ENCODE peak calls at places on chromosomes 11 and 22, in ten cellular contexts. F, X, G, S, H, Z, D, I, O and Q are unnamed samples.

GRCh38 chr11:86692317-86692716 is 19.9 kb upstream of the ME3 start:
- DNase-seq in F (no peak), X (no peak), G (no peak), S (no peak), H (no peak), Z (no peak), D (no peak), I (no peak), O (peak; percentile 27), Q (no peak)

GRCh38 chr22:19225560-19225959 is 47.0 kb upstream of the SLC25A1 start:
- DNase-seq in F (no peak), X (no peak), G (no peak), S (no peak), H (no peak), Z (no peak), D (no peak), I (no peak), O (no peak), Q (no peak)

GRCh38 chr11:124745835-124746620 is 6.0 kb downstream of the VSIG2 start:
- DNase-seq in F (peak; percentile 85), X (peak; percentile 44), G (no peak), S (peak; percentile 87), H (peak; percentile 87), Z (no peak), D (no peak), I (no peak), O (no peak), Q (no peak)

GRCh38 chr22:31278643-31279326 is 13.5 kb downstream of the PIK3IP1 start:
- DNase-seq in F (no peak), X (no peak), G (no peak), S (no peak), H (no peak), Z (peak; percentile 72), D (no peak), I (no peak), O (no peak), Q (no peak)

GRCh38 chr11:37442576-37442975 is 844.5 kb upstream of the RAG2 start:
- DNase-seq in F (no peak), X (no peak), G (peak; percentile 4), S (no peak), H (no peak), Z (no peak), D (no peak), I (no peak), O (no peak), Q (no peak)

GRCh38 chr11:107151579-107151978 is 133.3 kb upstream of the GUCY1A2 start:
- DNase-seq in F (no peak), X (no peak), G (no peak), S (no peak), H (no peak), Z (no peak), D (no peak), I (no peak), O (no peak), Q (no peak)

GRCh38 chr11:2097356-2097997 is 41.7 kb downstream of the IGF2 start:
- DNase-seq in F (peak; percentile 93), X (peak; percentile 61), G (peak; percentile 85), S (peak; percentile 91), H (peak; percentile 37), Z (peak; percentile 94), D (peak; percentile 87), I (no peak), O (peak; percentile 94), Q (no peak)

GRCh38 chr11:106271126-106271525 is 193.7 kb downstream of the AASDHPPT start:
- DNase-seq in F (no peak), X (no peak), G (no peak), S (no peak), H (no peak), Z (no peak), D (no peak), I (no peak), O (no peak), Q (no peak)

GRCh38 chr11:15624701-15625100 is 510.0 kb downstream of the INSC start:
- DNase-seq in F (no peak), X (no peak), G (no peak), S (no peak), H (no peak), Z (no peak), D (no peak), I (no peak), O (no peak), Q (no peak)

GRCh38 chr11:15627560-15627959 is 512.8 kb downstream of the INSC start:
- DNase-seq in F (no peak), X (no peak), G (no peak), S (no peak), H (no peak), Z (no peak), D (no peak), I (no peak), O (no peak), Q (no peak)

GRCh38 chr11:15635501-15635900 is 520.8 kb downstream of the INSC start:
- DNase-seq in F (no peak), X (no peak), G (no peak), S (no peak), H (no peak), Z (no peak), D (no peak), I (no peak), O (no peak), Q (no peak)

GRCh38 chr11:15625691-15626090 is 511.0 kb downstream of the INSC start:
- DNase-seq in F (no peak), X (no peak), G (no peak), S (no peak), H (no peak), Z (no peak), D (no peak), I (no peak), O (no peak), Q (no peak)

DNA sequence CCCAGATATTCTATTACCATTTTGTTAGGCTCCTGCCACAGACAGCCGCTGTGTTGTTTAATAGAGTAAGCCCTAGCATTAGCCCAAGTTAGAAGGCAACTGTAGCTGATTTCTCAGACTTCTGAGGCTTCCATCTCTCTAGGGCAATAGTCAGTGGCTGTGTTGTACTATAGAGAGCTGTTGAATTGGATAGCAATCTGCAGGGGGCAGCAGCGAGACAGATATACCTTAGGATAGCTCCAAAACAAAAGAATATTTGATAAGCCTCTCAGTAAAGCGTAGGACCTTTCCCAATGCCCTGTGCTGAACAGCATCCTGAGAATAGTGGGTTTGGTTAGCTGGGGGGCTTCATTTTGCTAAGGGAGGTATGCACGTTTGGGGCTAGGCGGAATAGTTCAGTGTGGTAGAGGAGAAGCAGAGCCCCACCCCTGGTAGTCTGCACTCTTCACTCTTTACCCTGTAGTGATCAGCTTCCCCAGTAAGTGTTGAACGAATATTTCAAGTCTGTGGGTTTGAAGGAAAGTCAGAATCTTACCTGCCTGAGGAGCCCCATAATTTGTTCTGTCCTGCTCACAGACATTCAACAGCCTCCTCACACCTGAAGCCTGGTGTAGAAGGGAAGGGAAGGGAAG is 515.1 kb downstream of the INSC start:
- DNase-seq in F (no peak), X (peak; percentile 55), G (no peak), S (peak; percentile 90), H (peak; percentile 65), Z (no peak), D (no peak), I (no peak), O (peak; percentile 39), Q (no peak)
- TF ChIP-seq CTCF in F (peak; percentile 36), X (no peak), G (no peak), S (peak; percentile 79), H (peak; percentile 29), Z (no peak), D (peak; percentile 23), I (peak; percentile 4), O (peak; percentile 44), Q (peak; percentile 45)

DNA sequence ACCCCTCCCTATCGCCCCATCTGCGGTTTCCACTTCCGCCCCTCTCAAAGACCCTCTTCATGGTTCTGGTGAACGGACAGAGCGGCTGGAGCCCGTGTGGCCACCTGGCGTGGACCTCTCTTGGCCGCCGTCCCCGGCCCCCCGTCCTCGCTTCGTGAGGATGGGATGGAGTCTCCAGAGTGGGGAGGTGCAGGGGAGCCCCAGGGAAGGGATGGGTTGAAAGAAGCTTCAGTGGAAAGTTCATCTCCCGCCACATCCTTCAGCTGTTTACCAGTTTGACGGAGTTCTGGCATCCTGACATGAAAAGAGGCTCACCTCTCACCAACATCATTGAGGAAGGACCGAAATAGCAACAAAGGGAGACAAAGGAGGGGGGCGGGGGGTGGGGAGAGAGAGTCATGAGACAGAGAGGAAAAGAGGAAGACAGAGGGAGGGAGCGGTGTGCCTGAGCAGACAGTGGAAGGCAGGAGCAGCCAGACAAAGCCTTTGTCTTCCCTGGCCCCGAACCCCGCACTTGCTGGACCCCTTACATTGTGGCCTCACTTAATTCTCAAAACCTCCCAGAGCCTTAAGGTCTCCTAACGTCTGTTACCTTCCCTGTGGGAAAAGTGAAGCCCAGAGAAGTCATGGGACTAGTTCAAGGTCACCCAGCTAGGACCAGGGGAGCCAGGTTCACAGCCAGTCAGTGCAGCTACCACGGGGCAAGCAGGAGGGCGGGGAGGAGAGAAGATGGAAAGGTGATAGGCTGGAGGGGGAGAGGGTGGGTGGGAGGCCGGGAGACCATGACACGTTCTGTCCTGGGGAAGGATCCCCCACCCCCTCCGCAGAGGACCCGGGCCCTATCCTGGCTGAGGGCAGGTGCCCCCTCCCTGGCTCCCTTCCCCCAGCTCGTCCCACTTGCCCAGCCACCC is 54.9 kb downstream of the CD6 start:
- DNase-seq in F (no peak), X (no peak), G (no peak), S (no peak), H (no peak), Z (no peak), D (no peak), I (no peak), O (no peak), Q (no peak)
- H3K4me3 ChIP-seq in F (no peak overlapping the region), X (no peak overlapping the region), G (no peak overlapping the region), S (no peak overlapping the region), H (no peak overlapping the region), Z (no peak overlapping the region), D (no peak overlapping the region), I (no peak overlapping the region), O (no peak overlapping the region), Q (no peak overlapping the region)

DNA sequence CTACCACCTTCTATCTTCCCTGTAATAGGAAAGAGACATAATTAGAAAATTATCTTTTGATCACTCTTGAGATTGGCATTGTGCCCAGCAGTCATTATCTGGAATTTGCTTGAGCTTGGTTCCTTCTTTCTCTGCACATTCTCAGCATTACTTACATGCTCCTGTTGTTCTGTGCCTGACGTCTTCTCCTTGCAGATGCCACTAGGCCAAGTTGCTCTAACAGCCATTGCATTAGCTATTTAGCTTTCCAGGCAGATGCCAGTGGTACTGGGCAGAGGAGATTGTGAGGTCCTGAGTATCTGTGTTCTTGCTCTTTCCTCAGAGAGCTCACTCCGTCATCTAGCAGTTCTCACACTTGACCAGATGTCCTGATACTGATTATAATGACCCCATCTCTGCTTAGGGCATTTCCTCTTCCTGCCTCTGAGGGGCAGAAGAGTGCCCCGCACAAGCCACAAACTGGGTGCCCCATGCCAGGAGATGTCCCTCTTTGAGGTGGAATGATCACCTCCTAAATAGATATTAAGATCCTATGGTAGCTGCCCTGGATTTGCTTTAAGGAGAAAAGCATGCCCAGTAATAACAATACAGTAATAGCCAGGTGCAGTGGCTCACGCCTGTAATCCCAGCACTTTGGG is 30.7 kb downstream of the ARHGAP1 start:
- DNase-seq in F (no peak), X (no peak), G (no peak), S (peak; percentile 62), H (no peak), Z (no peak), D (no peak), I (no peak), O (no peak), Q (no peak)
- TF ChIP-seq CTCF in F (no peak), X (no peak), G (no peak), S (peak; percentile 72), H (no peak), Z (no peak), D (peak; percentile 30), I (peak; percentile 15), O (peak; percentile 16), Q (peak; percentile 40)

DNA sequence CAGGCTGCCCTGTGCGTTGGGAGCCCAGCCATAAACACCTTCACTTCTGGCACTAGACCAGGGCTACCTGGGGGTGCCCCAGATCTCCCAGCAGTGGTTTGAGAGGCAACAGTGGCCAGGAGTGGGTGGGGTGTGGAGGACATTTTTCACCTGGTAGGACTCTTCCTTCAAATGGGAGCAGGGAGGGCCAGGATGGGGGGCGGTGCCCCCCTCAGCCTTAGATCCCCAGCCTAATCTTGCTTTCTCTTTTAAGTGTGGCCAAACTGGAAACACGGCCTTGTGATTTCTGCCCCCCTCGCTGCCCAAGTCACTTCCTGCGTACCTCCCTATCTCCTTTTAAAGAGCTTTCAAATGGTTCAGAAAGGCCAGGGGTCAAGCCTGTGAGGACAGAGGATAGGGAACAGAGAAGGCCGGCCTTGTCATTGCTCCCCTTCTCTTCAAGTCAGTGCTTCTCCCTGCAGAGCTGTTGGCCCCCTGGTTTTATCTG is 799 bp downstream of the KCNJ5 start:
- DNase-seq in F (peak; percentile 64), X (peak; percentile 67), G (no peak), S (peak; percentile 58), H (no peak), Z (peak; percentile 52), D (no peak), I (no peak), O (no peak), Q (no peak)
- H3K4me3 ChIP-seq in F (no peak overlapping the region), X (no peak overlapping the region), G (no peak overlapping the region), S (peak overlapping the region; percentile 59), H (no peak overlapping the region), Z (no peak overlapping the region), D (no peak overlapping the region), I (no peak overlapping the region), O (peak overlapping the region; percentile 76), Q (no peak overlapping the region)